ENCODE peak calls at places on chromosomes 5 and 9, in eight cellular contexts. U, K, A, E, X, B, Q and O are unnamed samples.
A peak's percentile ranks its signal among the peaks of the same experiment; 100 is the strongest.

GRCh38 chr9:112112941-112113399 is 62.1 kb downstream of the SUSD1 start:
- DNase-seq in E (peak; percentile 58), K (no peak), Q (peak; percentile 71), U (peak; percentile 47), X (no peak), A (no peak), B (no peak), O (peak; percentile 82)

GRCh38 chr9:9521033-9521779 is 1091.6 kb downstream of the PTPRD start:
- DNase-seq in U (no peak), K (no peak), A (no peak), E (no peak), X (no peak), Q (no peak), B (no peak), O (no peak)

GRCh38 chr5:80181618-80182211 is 74.1 kb downstream of the SERINC5 start:
- DNase-seq in E (peak; percentile 79), Q (peak; percentile 64), B (no peak), K (peak; percentile 22), U (peak; percentile 27), A (no peak), X (no peak), O (peak; percentile 92)

GRCh38 chr5:179321206-179321987 is 23.9 kb downstream of the ADAMTS2 start:
- DNase-seq in X (no peak), E (no peak), B (peak; percentile 2), U (no peak), Q (no peak), K (peak; percentile 11), A (no peak), O (no peak)

GRCh38 chr9:76835571-76836283 is 70.2 kb downstream of the PRUNE2 start:
- DNase-seq in K (no peak), U (peak; percentile 64), X (no peak), E (no peak), B (no peak), Q (peak; percentile 6), A (peak; percentile 91), O (peak; percentile 39)

GRCh38 chr5:157059093-157059539 is at the start of gene HAVCR1:
- DNase-seq in A (no peak), E (peak; percentile 16), B (no peak), X (no peak), Q (peak; percentile 93), U (no peak), K (no peak), O (no peak)

GRCh38 chr5:80343067-80343466 is 23.3 kb downstream of the SPZ1 start:
- DNase-seq in X (no peak), A (no peak), K (no peak), Q (no peak), B (no peak), U (no peak), E (no peak), O (no peak)

GRCh38 chr9:11946521-11946920 is 746.7 kb upstream of the TYRP1 start:
- DNase-seq in B (no peak), X (no peak), K (no peak), A (peak; percentile 9), U (peak; percentile 80), Q (no peak), E (no peak), O (peak; percentile 10)

GRCh38 chr5:57164124-57164523 is 9.7 kb upstream of the GPBP1 start:
- DNase-seq in A (no peak), U (no peak), E (no peak), B (no peak), K (no peak), Q (no peak), X (no peak), O (no peak)

GRCh38 chr9:116661037-116661954 is 25.8 kb upstream of the TRIM32 start:
- DNase-seq in E (peak; percentile 51), B (no peak), X (no peak), A (peak; percentile 89), Q (peak; percentile 81), U (peak; percentile 92), K (peak; percentile 21), O (peak; percentile 81)

GRCh38 chr9:36665921-36666429 is 93.3 kb downstream of the MELK start:
- DNase-seq in K (no peak), Q (no peak), E (no peak), A (peak; percentile 48), B (no peak), U (peak; percentile 45), X (no peak), O (peak; percentile 56)

GRCh38 chr5:102583663-102584062 is 84.9 kb upstream of the SLCO6A1 start:
- DNase-seq in B (no peak), U (peak; percentile 43), X (no peak), E (no peak), Q (peak; percentile 1), A (peak; percentile 50), K (no peak), O (peak; percentile 21)

GRCh38 chr5:176996780-176997179 is 9.8 kb downstream of the UIMC1 start:
- DNase-seq in K (no peak), E (no peak), X (no peak), B (no peak), U (no peak), Q (peak; percentile 5), A (no peak), O (peak; percentile 50)

GRCh38 chr5:57950616-57951228 is 468.1 kb upstream of the ACTBL2 start:
- DNase-seq in A (no peak), Q (no peak), X (no peak), B (no peak), E (no peak), U (no peak), K (no peak), O (no peak)

GRCh38 chr9:129624168-129624759 is 1.7 kb upstream of the NTMT1 start:
- DNase-seq in A (peak; percentile 69), B (peak; percentile 65), U (peak; percentile 66), X (no peak), Q (peak; percentile 61), K (no peak), E (peak; percentile 55), O (peak; percentile 59)

GRCh38 chr5:170353946-170354345 is 35.2 kb downstream of the KCNMB1 start:
- DNase-seq in E (no peak), B (peak; percentile 35), X (no peak), K (peak; percentile 45), Q (no peak), A (no peak), U (no peak), O (no peak)

GRCh38 chr9:95552814-95553546 is 36.2 kb upstream of the PTCH1 start:
- DNase-seq in K (peak; percentile 37), Q (no peak), E (peak; percentile 69), X (no peak), B (peak; percentile 46), A (peak; percentile 40), U (peak; percentile 24), O (no peak)

GRCh38 chr9:74016004-74016403 is 481.1 kb upstream of the RORB start:
- DNase-seq in X (no peak), U (no peak), E (no peak), Q (no peak), B (no peak), K (no peak), A (no peak), O (peak; percentile 49)

GRCh38 chr5:116740771-116741170 is 166.1 kb upstream of the SEMA6A start:
- DNase-seq in E (no peak), U (no peak), B (no peak), X (no peak), A (no peak), Q (no peak), K (no peak), O (no peak)

GRCh38 chr5:125552486-125552885 is 806.0 kb upstream of the ZNF608 start:
- DNase-seq in K (no peak), U (no peak), X (no peak), B (no peak), E (no peak), A (peak; percentile 60), Q (no peak), O (no peak)

GRCh38 chr9:16864741-16865434 is 5.6 kb downstream of the BNC2 start:
- DNase-seq in Q (no peak), X (no peak), B (no peak), K (no peak), A (peak; percentile 66), U (peak; percentile 44), E (no peak), O (no peak)

GRCh38 chr5:31664566-31664965 is 25.6 kb downstream of the PDZD2 start:
- DNase-seq in X (no peak), Q (peak; percentile 74), A (peak; percentile 13), U (peak; percentile 5), K (no peak), E (no peak), B (no peak), O (peak; percentile 5)
- TF ChIP-seq CTCF in X (no peak), Q (peak; percentile 40), A (no peak), U (peak; percentile 3), K (no peak), E (no peak), B (no peak), O (no peak)

DNA sequence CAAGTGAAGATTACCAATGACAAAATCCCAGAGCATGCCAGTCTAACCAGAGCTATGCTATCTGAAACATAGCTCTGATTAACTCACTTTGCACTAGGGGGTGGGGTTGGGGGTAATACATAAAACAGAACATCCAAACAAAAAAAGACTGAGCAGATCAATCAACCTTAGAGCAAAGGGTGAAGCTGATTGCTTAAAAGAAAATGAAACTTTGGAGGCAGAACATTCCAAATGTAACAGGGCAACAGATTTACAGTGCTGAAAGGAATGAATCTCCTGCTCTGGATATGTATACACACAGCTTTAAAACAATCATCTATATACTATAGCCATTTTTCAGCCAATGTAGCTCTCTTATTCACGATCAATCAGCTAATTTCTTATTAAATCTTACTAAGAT is 4.9 kb downstream of the IL6ST start:
- DNase-seq in Q (no peak), E (no peak), K (no peak), X (no peak), A (no peak), U (peak; percentile 14), B (no peak), O (no peak)
- H3K4me3 ChIP-seq in Q (no peak overlapping the region), E (no peak overlapping the region), K (no peak overlapping the region), X (peak overlapping the region; percentile 43), A (peak overlapping the region; percentile 0), U (peak overlapping the region; percentile 4), B (no peak overlapping the region), O (no peak overlapping the region)

DNA sequence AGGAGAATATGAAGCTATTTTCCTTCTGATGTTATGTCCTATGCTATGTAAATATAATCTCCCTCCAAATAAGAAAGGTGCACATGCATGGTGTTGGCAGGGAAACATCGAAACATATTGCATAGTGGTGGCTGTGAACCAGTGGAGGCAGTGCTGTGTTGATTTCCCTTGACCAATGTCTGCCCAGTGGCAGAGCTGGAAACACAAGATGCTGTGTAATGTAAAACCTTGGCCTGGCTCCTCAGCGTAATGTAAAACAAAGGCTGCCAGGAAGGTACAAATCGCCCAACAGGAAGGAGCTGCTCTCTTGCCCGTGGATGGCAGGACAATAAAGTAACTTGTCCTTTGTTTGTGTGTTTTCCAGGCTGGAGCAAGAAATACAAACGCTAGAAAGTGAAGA is 143.4 kb downstream of the PALM2AKAP2 start:
- DNase-seq in Q (no peak), K (no peak), U (no peak), X (no peak), E (no peak), B (no peak), A (no peak), O (no peak)
- TF ChIP-seq CTCF in Q (no peak), K (no peak), U (no peak), X (no peak), E (no peak), B (no peak), A (no peak), O (no peak)

DNA sequence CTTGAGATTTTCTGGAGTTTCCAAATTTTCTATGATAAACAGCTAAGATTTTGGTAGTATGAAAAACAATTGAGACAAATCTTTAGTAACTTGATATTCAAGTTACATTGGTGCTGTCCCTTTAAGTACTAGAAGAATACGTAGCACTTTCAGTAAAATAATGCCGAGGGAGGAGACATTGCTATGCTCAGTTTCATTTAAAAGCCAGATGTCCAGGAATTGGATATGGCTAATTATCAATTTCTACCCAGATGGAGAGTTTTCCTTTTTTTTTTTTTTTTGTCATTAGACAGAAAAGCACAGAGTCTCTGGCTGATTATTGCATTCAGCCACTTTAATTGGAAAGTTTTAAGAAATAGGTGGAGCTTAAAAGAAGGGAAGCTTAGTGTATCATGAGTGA is 40.4 kb upstream of the APC start:
- DNase-seq in K (no peak), X (no peak), U (no peak), E (no peak), A (peak; percentile 9), Q (no peak), B (no peak), O (no peak)
- H3K4me3 ChIP-seq in K (no peak overlapping the region), X (no peak overlapping the region), U (no peak overlapping the region), E (no peak overlapping the region), A (no peak overlapping the region), Q (no peak overlapping the region), B (no peak overlapping the region), O (no peak overlapping the region)